ENCODE peak calls at places on chromosomes 16 and 17, in seven cellular contexts. M is heart right ventricle, N is PC-9, R is fibroblast of lung, A is Caco-2, Q is adrenal gland, O is stomach. E is an unnamed sample.

GRCh38 chr17:11601661-11602060 is 3.4 kb downstream of the DNAH9 start:
- DNase-seq in M (no peak), N (no peak), R (no peak), A (no peak), Q (no peak), O (no peak), E (no peak)

GRCh38 chr17:8799851-8800212 is 667 bp upstream of the MFSD6L start:
- DNase-seq in M (peak; percentile 42), N (no peak), R (no peak), A (no peak), Q (no peak), O (no peak), E (no peak)

GRCh38 chr16:57539072-57539796 is 2.9 kb upstream of the CCDC102A start:
- DNase-seq in M (no peak), N (no peak), R (no peak), A (no peak), Q (no peak), O (no peak), E (no peak)

GRCh38 chr17:80981062-80981902 is 10.4 kb upstream of the CHMP6 start:
- DNase-seq in M (peak; percentile 24), N (no peak), R (no peak), A (no peak), Q (no peak), O (no peak), E (no peak)

GRCh38 chr16:75045424-75045823 is 46.6 kb downstream of the ZNRF1 start:
- DNase-seq in M (no peak), N (no peak), R (no peak), A (no peak), Q (no peak), O (no peak), E (no peak)

GRCh38 chr17:40373324-40373723 is 8.8 kb upstream of the GJD3 start:
- DNase-seq in M (no peak), N (no peak), R (peak; percentile 22), A (no peak), Q (no peak), O (no peak), E (no peak)

GRCh38 chr17:34114174-34114573 is 140.9 kb upstream of the CCL2 start:
- DNase-seq in M (no peak), N (no peak), R (no peak), A (no peak), Q (no peak), O (no peak), E (no peak)

GRCh38 chr16:68539704-68540370 is 746 bp downstream of the ZFP90 start:
- DNase-seq in M (no peak), N (no peak), R (peak; percentile 18), A (peak; percentile 45), Q (no peak), O (no peak), E (no peak)

GRCh38 chr16:90048737-90049330 is 28.3 kb downstream of the PRDM7 start:
- DNase-seq in M (no peak), N (no peak), R (no peak), A (no peak), Q (no peak), O (no peak), E (no peak)

GRCh38 chr17:45300060-45300751 is 16.6 kb downstream of the MAP3K14 start:
- DNase-seq in M (no peak), N (no peak), R (no peak), A (no peak), Q (no peak), O (no peak), E (no peak)

GRCh38 chr17:67177732-67178131 is 67.3 kb downstream of the HELZ start:
- DNase-seq in M (no peak), N (no peak), R (no peak), A (no peak), Q (no peak), O (no peak), E (no peak)

GRCh38 chr17:5467416-5467815 is 1.4 kb downstream of the DHX33 start:
- DNase-seq in M (no peak), N (no peak), R (peak; percentile 1), A (no peak), Q (no peak), O (no peak), E (no peak)

GRCh38 chr16:81677375-81677737 is 101.7 kb upstream of the PLCG2 start:
- DNase-seq in M (no peak), N (no peak), R (no peak), A (no peak), Q (no peak), O (no peak), E (no peak)

GRCh38 chr16:81680444-81681263 is 98.4 kb upstream of the PLCG2 start:
- DNase-seq in M (no peak), N (no peak), R (no peak), A (no peak), Q (no peak), O (no peak), E (no peak)

GRCh38 chr16:81676571-81677374 is 102.3 kb upstream of the PLCG2 start:
- DNase-seq in M (no peak), N (no peak), R (no peak), A (no peak), Q (no peak), O (no peak), E (no peak)

GRCh38 chr16:81679721-81680430 is 99.2 kb upstream of the PLCG2 start:
- DNase-seq in M (no peak), N (no peak), R (no peak), A (no peak), Q (no peak), O (no peak), E (no peak)

DNA sequence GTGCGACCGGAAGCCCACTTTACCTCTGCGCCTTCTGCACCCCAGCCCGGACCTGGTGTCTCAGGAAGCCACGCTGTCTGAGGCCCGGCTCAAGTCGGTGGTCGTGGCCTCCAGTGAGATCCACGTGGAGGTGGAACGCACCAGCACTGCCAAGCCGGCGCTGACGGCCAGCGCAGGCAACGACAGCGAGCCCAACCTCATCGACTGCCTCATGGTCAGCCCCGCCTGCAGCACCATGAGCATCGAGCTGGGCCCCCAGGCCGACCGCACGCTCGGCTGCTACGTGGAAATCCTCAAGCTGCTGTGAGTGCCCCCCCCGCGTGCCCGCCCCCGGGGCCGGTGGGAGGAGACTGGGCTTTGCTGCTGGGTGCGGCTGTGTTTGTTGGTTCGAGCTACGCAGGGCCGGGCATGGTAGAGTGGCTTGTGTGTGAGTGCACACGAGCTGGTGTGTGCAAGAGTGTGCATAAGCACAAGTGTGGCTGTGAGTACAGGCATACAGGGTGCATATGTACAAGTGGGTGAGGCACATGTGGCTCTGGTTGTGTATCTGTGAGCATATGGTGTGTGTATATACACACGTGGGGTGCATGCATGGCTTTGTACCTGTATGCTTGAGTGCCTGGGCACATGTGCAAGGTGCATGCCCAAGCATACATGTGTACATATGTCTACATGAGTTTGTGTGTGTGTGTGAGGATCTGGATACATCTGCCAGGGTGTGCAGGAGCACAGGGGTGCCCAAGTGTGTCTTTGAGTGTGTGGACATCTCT is 100.6 kb upstream of the PLCG2 start:
- DNase-seq in M (no peak), N (no peak), R (no peak), A (no peak), Q (no peak), O (no peak), E (no peak)
- H3K4me3 ChIP-seq in M (no peak overlapping the region), N (no peak overlapping the region), R (no peak overlapping the region), A (no peak overlapping the region), Q (no peak overlapping the region), O (no peak overlapping the region), E (no peak overlapping the region)

GRCh38 chr17:50934161-50934560 is 68.0 kb upstream of the TOB1 start:
- DNase-seq in M (no peak), N (no peak), R (no peak), A (no peak), Q (no peak), O (no peak), E (no peak)
- H3K27me3 ChIP-seq in M (no peaks in the 10 kb centered on the region), N (no peaks in the 10 kb centered on the region), R (no peaks in the 10 kb centered on the region), A (no peaks in the 10 kb centered on the region), Q (no peaks in the 10 kb centered on the region), O (no peaks in the 10 kb centered on the region), E (no peaks in the 10 kb centered on the region)

DNA sequence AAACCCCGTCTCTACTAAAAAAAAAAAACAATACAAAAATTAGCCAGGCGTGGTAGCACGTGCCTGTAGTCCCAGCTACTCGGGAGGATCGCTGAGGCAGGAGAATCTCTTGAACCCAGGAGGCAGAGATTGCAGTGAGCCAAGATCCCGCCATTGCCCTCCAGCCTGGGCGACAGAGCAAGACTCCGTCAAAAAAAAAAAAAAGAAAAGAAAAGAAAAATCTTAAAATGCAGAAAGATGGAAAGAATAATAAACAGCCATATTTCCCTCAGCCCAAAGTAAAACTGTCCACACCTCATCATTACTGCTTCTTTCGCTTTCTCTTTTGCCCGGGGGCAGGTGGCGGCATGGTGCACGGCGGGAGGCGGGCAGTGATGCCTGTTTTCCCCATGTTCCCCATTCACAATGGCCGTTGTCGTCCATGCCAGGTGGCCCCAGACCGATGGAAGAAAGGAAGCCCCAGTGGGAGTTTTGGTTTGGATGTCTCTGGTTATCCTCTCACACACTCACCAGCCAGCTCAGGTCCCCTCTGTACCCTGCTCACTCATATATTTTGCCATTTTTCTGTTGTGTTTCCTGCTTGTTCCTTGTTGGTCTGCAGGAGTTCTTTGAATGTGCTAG is 37.0 kb upstream of the PEMT start:
- DNase-seq in M (no peak), N (peak; percentile 42), R (no peak), A (no peak), Q (no peak), O (peak; percentile 46), E (no peak)
- H3K4me3 ChIP-seq in M (peak overlapping the region; percentile 34), N (no peak overlapping the region), R (no peak overlapping the region), A (no peak overlapping the region), Q (no peak overlapping the region), O (no peak overlapping the region), E (no peak overlapping the region)

GRCh38 chr16:89007371-89008249 is 30.6 kb upstream of the CBFA2T3 start:
- DNase-seq in M (no peak), N (no peak), R (no peak), A (no peak), Q (no peak), O (no peak), E (no peak)

GRCh38 chr16:89010210-89010925 is 33.4 kb upstream of the CBFA2T3 start:
- DNase-seq in M (no peak), N (no peak), R (no peak), A (no peak), Q (no peak), O (no peak), E (no peak)

GRCh38 chr16:89012622-89012995 is 35.6 kb upstream of the CBFA2T3 start:
- DNase-seq in M (no peak), N (no peak), R (no peak), A (no peak), Q (no peak), O (no peak), E (no peak)

GRCh38 chr16:89011909-89012621 is 35.1 kb upstream of the CBFA2T3 start:
- DNase-seq in M (no peak), N (no peak), R (no peak), A (no peak), Q (no peak), O (no peak), E (no peak)

GRCh38 chr16:89009343-89010209 is 32.6 kb upstream of the CBFA2T3 start:
- DNase-seq in M (no peak), N (peak; percentile 24), R (peak; percentile 4), A (no peak), Q (peak; percentile 24), O (no peak), E (no peak)
- H3K27me3 ChIP-seq in M (peaks cover 35% of the 10 kb centered on the region), N (peaks cover 34% of the 10 kb centered on the region), R (no peaks in the 10 kb centered on the region), A (no peaks in the 10 kb centered on the region), Q (peaks cover 6% of the 10 kb centered on the region), O (no peaks in the 10 kb centered on the region), E (no peaks in the 10 kb centered on the region)